ENCODE peak calls at places on chromosome 18, in ten cellular contexts. J is heart left ventricle, P is A549, Y is IMR-90, D is vagina, F is adrenal gland, R is body of pancreas, C is K562, W is HepG2, O is breast epithelium. S is an unnamed sample.

GRCh38 chr18:58313491-58314032 is 269.5 kb downstream of the NEDD4L start:
- DNase-seq in J (no peak), P (no peak), Y (no peak), D (no peak), F (peak), R (peak), C (no peak), W (peak), O (no peak), S (no peak)

GRCh38 chr18:63099026-63099840 is 220.3 kb downstream of the BCL2 start:
- DNase-seq in J (no peak), P (no peak), Y (no peak), D (peak), F (no peak), R (no peak), C (no peak), W (no peak), O (no peak), S (no peak)

GRCh38 chr18:63951302-63951705 is 2.2 kb downstream of the HMSD start:
- DNase-seq in J (no peak), P (no peak), Y (peak), D (no peak), F (no peak), R (no peak), C (no peak), W (no peak), O (no peak), S (no peak)

GRCh38 chr18:59180150-59180845 is 39.7 kb upstream of the GRP start:
- DNase-seq in J (no peak), P (no peak), Y (peak), D (no peak), F (no peak), R (no peak), C (no peak), W (no peak), O (no peak), S (no peak)

GRCh38 chr18:48521723-48522122 is 17.1 kb upstream of the CTIF start:
- DNase-seq in J (no peak), P (no peak), Y (no peak), D (no peak), F (no peak), R (no peak), C (no peak), W (no peak), O (no peak), S (no peak)

GRCh38 chr18:34544930-34545329 is 165.2 kb upstream of the DTNA start:
- DNase-seq in J (no peak), P (no peak), Y (no peak), D (no peak), F (no peak), R (no peak), C (no peak), W (no peak), O (no peak), S (no peak)

GRCh38 chr18:78912862-78913261 is 66.8 kb upstream of the SALL3 start:
- DNase-seq in J (no peak), P (no peak), Y (no peak), D (no peak), F (no peak), R (no peak), C (no peak), W (no peak), O (no peak), S (peak)

GRCh38 chr18:709771-710170 is 2.7 kb downstream of the ENOSF1 start:
- DNase-seq in J (no peak), P (no peak), Y (no peak), D (no peak), F (no peak), R (no peak), C (no peak), W (no peak), O (no peak), S (no peak)

GRCh38 chr18:46677609-46678470 is 20.8 kb upstream of the LOXHD1 start:
- DNase-seq in J (no peak), P (no peak), Y (no peak), D (no peak), F (peak), R (no peak), C (no peak), W (no peak), O (no peak), S (no peak)
- TF ChIP-seq CTCF in J (peak), P (no peak), Y (no peak), D (no peak), F (no peak), R (no peak), C (peak), W (no peak), O (no peak), S (no peak)

GRCh38 chr18:46097853-46098615 is at the start of gene ATP5F1A:
- DNase-seq in J (peak), P (peak), Y (peak), D (peak), F (peak), R (peak), C (peak), W (peak), O (peak), S (peak)
- TF ChIP-seq POLR2A in J (peak), P (peak), Y (peak), D (no peak), F (peak), R (peak), C (peak), W (peak), O (peak), S (no peak)

GRCh38 chr18:30192216-30192615 is 850.3 kb downstream of the DSC3 start:
- DNase-seq in J (no peak), P (no peak), Y (no peak), D (no peak), F (no peak), R (no peak), C (no peak), W (peak), O (no peak), S (no peak)
- TF ChIP-seq CTCF in J (no peak), P (no peak), Y (no peak), D (no peak), F (no peak), R (no peak), C (no peak), W (peak), O (no peak), S (no peak)

GRCh38 chr18:21857871-21858270 is 117.3 kb downstream of the MIB1 start:
- DNase-seq in J (no peak), P (no peak), Y (no peak), D (no peak), F (no peak), R (no peak), C (no peak), W (no peak), O (no peak), S (no peak)
- TF ChIP-seq POLR2A in J (no peak), P (no peak), Y (no peak), D (no peak), F (no peak), R (no peak), C (no peak), W (no peak), O (no peak), S (no peak)

GRCh38 chr18:76378526-76379215 is 116.4 kb downstream of the ZNF516 start:
- DNase-seq in J (no peak), P (no peak), Y (no peak), D (no peak), F (no peak), R (no peak), C (no peak), W (no peak), O (no peak), S (peak)

GRCh38 chr18:76379226-76380126 is 115.6 kb downstream of the ZNF516 start:
- DNase-seq in J (no peak), P (no peak), Y (no peak), D (no peak), F (no peak), R (no peak), C (no peak), W (no peak), O (no peak), S (peak)

GRCh38 chr18:76380127-76380729 is 114.8 kb downstream of the ZNF516 start:
- DNase-seq in J (no peak), P (no peak), Y (no peak), D (no peak), F (no peak), R (no peak), C (no peak), W (no peak), O (no peak), S (no peak)

GRCh38 chr18:76382265-76382664 is 112.8 kb downstream of the ZNF516 start:
- DNase-seq in J (no peak), P (no peak), Y (peak), D (no peak), F (no peak), R (no peak), C (no peak), W (no peak), O (no peak), S (no peak)

GRCh38 chr18:76380791-76381405 is 114.1 kb downstream of the ZNF516 start:
- DNase-seq in J (no peak), P (peak), Y (no peak), D (no peak), F (no peak), R (no peak), C (peak), W (no peak), O (no peak), S (no peak)
- TF ChIP-seq CTCF in J (peak), P (peak), Y (peak), D (no peak), F (no peak), R (peak), C (peak), W (peak), O (no peak), S (no peak)

DNA sequence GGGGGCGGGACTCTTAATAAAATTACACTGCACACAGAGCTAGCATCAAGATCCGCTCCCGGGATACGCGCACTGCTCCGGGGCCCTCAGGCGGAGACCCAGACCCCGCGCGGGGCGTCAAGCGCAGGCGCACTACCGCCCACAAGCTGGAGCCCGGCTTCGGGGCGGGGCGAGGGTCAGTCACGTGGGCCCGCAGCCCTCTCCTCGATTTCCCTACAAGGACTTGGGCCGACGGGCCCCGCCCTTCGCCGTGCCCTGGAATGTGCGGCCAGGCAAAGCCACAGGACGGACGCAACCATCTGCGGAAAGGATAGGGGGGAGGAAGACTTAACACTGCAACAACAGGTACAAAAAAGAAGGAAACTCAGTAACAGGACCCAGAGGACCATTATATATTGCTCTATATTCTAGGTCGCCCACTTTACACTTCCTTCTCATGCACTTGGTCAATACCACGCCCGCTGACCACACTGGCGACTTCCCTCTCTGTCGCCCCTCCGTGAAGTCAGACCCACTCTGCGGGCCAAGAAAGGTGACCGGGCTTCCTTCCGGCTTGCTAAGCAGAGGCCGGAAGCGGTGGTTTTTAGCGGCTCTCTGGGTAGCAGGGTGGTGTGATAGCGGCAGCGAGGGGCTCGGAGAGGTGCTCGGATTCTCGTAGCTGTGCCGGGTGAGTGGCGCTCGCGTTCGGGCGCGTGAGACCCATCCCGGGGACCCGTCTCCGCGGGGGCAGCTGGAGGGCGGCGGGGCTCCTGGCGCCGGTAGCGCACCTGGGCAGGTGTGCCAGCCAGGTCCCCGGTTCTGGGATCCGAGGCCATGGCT is at the start of gene MYL12A:
- DNase-seq in J (peak), P (peak), Y (peak), D (peak), F (peak), R (peak), C (peak), W (peak), O (peak), S (peak)
- TF ChIP-seq POLR2A in J (peak), P (peak), Y (peak), D (no peak), F (peak), R (peak), C (peak), W (peak), O (peak), S (peak)

GRCh38 chr18:52694804-52695203 is 354.8 kb downstream of the DCC start:
- DNase-seq in J (no peak), P (peak), Y (no peak), D (no peak), F (no peak), R (no peak), C (peak), W (no peak), O (no peak), S (no peak)
- TF ChIP-seq CTCF in J (no peak), P (peak), Y (peak), D (no peak), F (no peak), R (no peak), C (no peak), W (no peak), O (no peak), S (no peak)